ENCODE peak calls at places on chromosome 1, in ten cellular contexts. One of them, this sample, is unnamed.

GRCh38 chr1:6723621-6724428 is 22.2 kb upstream of the DNAJC11 start:
- DNase-seq in uterus: no peak
- DNase-seq in SJSA1: no peak
- DNase-seq in pancreas: no peak
- DNase-seq in mammary epithelial cell: no peak
- DNase-seq in HCT116: no peak
- DNase-seq in adrenal gland: no peak
- DNase-seq in AG04450: no peak
- DNase-seq in CD8-positive, alpha-beta T cell: no peak
- DNase-seq in upper lobe of right lung: no peak
- DNase-seq in this sample: no peak

GRCh38 chr1:238991730-238992490 is 394.5 kb upstream of the CHRM3 start:
- DNase-seq in mammary epithelial cell: no peak
- DNase-seq in AG04450: no peak
- DNase-seq in CD8-positive, alpha-beta T cell: no peak
- DNase-seq in uterus: no peak
- DNase-seq in HCT116: no peak
- DNase-seq in adrenal gland: no peak
- DNase-seq in upper lobe of right lung: no peak
- DNase-seq in SJSA1: no peak
- DNase-seq in pancreas: no peak
- DNase-seq in this sample: no peak

GRCh38 chr1:111503585-111504060 is at the start of the genes ADORA3 and TMIGD3:
- DNase-seq in adrenal gland: no peak
- DNase-seq in uterus: no peak
- DNase-seq in CD8-positive, alpha-beta T cell: no peak
- DNase-seq in mammary epithelial cell: no peak
- DNase-seq in HCT116: no peak
- DNase-seq in upper lobe of right lung: no peak
- DNase-seq in SJSA1: no peak
- DNase-seq in AG04450: no peak
- DNase-seq in pancreas: no peak
- DNase-seq in this sample: no peak

GRCh38 chr1:40454873-40455272 is 4.6 kb downstream of the ZFP69B start:
- DNase-seq in pancreas: no peak
- DNase-seq in adrenal gland: no peak
- DNase-seq in upper lobe of right lung: no peak
- DNase-seq in AG04450: no peak
- DNase-seq in HCT116: no peak
- DNase-seq in SJSA1: no peak
- DNase-seq in mammary epithelial cell: no peak
- DNase-seq in CD8-positive, alpha-beta T cell: no peak
- DNase-seq in uterus: no peak
- DNase-seq in this sample: no peak

GRCh38 chr1:226125097-226125630 is 61.4 kb downstream of the ACBD3 start:
- DNase-seq in adrenal gland: peak
- DNase-seq in mammary epithelial cell: peak
- DNase-seq in AG04450: peak
- DNase-seq in upper lobe of right lung: peak
- DNase-seq in SJSA1: peak
- DNase-seq in HCT116: peak
- DNase-seq in CD8-positive, alpha-beta T cell: peak
- DNase-seq in pancreas: peak
- DNase-seq in uterus: peak
- DNase-seq in this sample: peak

GRCh38 chr1:175538442-175538841 is 205.0 kb downstream of the TNR start:
- DNase-seq in CD8-positive, alpha-beta T cell: no peak
- DNase-seq in AG04450: no peak
- DNase-seq in mammary epithelial cell: no peak
- DNase-seq in SJSA1: no peak
- DNase-seq in HCT116: no peak
- DNase-seq in uterus: no peak
- DNase-seq in pancreas: no peak
- DNase-seq in upper lobe of right lung: no peak
- DNase-seq in adrenal gland: no peak
- DNase-seq in this sample: no peak

GRCh38 chr1:40798366-40799310 is 15.1 kb downstream of the KCNQ4 start:
- DNase-seq in SJSA1: no peak
- DNase-seq in adrenal gland: no peak
- DNase-seq in mammary epithelial cell: no peak
- DNase-seq in HCT116: no peak
- DNase-seq in upper lobe of right lung: no peak
- DNase-seq in CD8-positive, alpha-beta T cell: no peak
- DNase-seq in pancreas: peak
- DNase-seq in AG04450: no peak
- DNase-seq in uterus: peak
- DNase-seq in this sample: no peak

GRCh38 chr1:37394574-37395464 is 79.6 kb upstream of the ZC3H12A start:
- DNase-seq in SJSA1: no peak
- DNase-seq in AG04450: no peak
- DNase-seq in adrenal gland: no peak
- DNase-seq in upper lobe of right lung: no peak
- DNase-seq in mammary epithelial cell: no peak
- DNase-seq in HCT116: peak
- DNase-seq in uterus: no peak
- DNase-seq in pancreas: no peak
- DNase-seq in CD8-positive, alpha-beta T cell: no peak
- DNase-seq in this sample: no peak

GRCh38 chr1:55833452-55834160 is 618.4 kb upstream of the USP24 start:
- DNase-seq in AG04450: peak
- DNase-seq in mammary epithelial cell: peak
- DNase-seq in CD8-positive, alpha-beta T cell: no peak
- DNase-seq in HCT116: no peak
- DNase-seq in adrenal gland: no peak
- DNase-seq in uterus: peak
- DNase-seq in upper lobe of right lung: no peak
- DNase-seq in pancreas: no peak
- DNase-seq in SJSA1: no peak
- DNase-seq in this sample: no peak

GRCh38 chr1:1631793-1632420 is at the start of gene MMP23B:
- DNase-seq in CD8-positive, alpha-beta T cell: no peak
- DNase-seq in SJSA1: no peak
- DNase-seq in upper lobe of right lung: peak
- DNase-seq in mammary epithelial cell: no peak
- DNase-seq in adrenal gland: peak
- DNase-seq in pancreas: no peak
- DNase-seq in AG04450: no peak
- DNase-seq in uterus: no peak
- DNase-seq in HCT116: no peak
- DNase-seq in this sample: no peak

GRCh38 chr1:8025061-8025670 is 943 bp downstream of the ERRFI1 start:
- DNase-seq in upper lobe of right lung: no peak
- DNase-seq in mammary epithelial cell: peak
- DNase-seq in adrenal gland: peak
- DNase-seq in SJSA1: no peak
- DNase-seq in uterus: no peak
- DNase-seq in CD8-positive, alpha-beta T cell: no peak
- DNase-seq in AG04450: no peak
- DNase-seq in pancreas: no peak
- DNase-seq in HCT116: no peak
- DNase-seq in this sample: no peak
- H3K27ac ChIP-seq in upper lobe of right lung: peak
- H3K27ac ChIP-seq in mammary epithelial cell: peak
- H3K27ac ChIP-seq in adrenal gland: peak
- H3K27ac ChIP-seq in SJSA1: no peak
- H3K27ac ChIP-seq in uterus: peak
- H3K27ac ChIP-seq in CD8-positive, alpha-beta T cell: no peak
- H3K27ac ChIP-seq in AG04450: peak
- H3K27ac ChIP-seq in pancreas: peak
- H3K27ac ChIP-seq in HCT116: peak
- H3K27ac ChIP-seq in this sample: peak

GRCh38 chr1:16151985-16152384 is 3.9 kb downstream of the EPHA2 start:
- DNase-seq in adrenal gland: no peak
- DNase-seq in uterus: no peak
- DNase-seq in pancreas: no peak
- DNase-seq in AG04450: no peak
- DNase-seq in upper lobe of right lung: no peak
- DNase-seq in HCT116: no peak
- DNase-seq in SJSA1: no peak
- DNase-seq in CD8-positive, alpha-beta T cell: no peak
- DNase-seq in mammary epithelial cell: no peak
- DNase-seq in this sample: no peak
- H3K4me3 ChIP-seq in adrenal gland: no peak
- H3K4me3 ChIP-seq in uterus: no peak
- H3K4me3 ChIP-seq in pancreas: no peak
- H3K4me3 ChIP-seq in AG04450: no peak
- H3K4me3 ChIP-seq in upper lobe of right lung: peak
- H3K4me3 ChIP-seq in HCT116: no peak
- H3K4me3 ChIP-seq in SJSA1: no peak
- H3K4me3 ChIP-seq in CD8-positive, alpha-beta T cell: no peak
- H3K4me3 ChIP-seq in mammary epithelial cell: peak
- H3K4me3 ChIP-seq in this sample: peak

GRCh38 chr1:52032785-52033131 is 852 bp downstream of the KTI12 start:
- DNase-seq in HCT116: no peak
- DNase-seq in CD8-positive, alpha-beta T cell: no peak
- DNase-seq in pancreas: peak
- DNase-seq in AG04450: no peak
- DNase-seq in upper lobe of right lung: no peak
- DNase-seq in adrenal gland: peak
- DNase-seq in uterus: peak
- DNase-seq in mammary epithelial cell: no peak
- DNase-seq in SJSA1: peak
- DNase-seq in this sample: no peak

GRCh38 chr1:52032124-52032784 is 1.4 kb downstream of the KTI12 start:
- DNase-seq in AG04450: no peak
- DNase-seq in CD8-positive, alpha-beta T cell: no peak
- DNase-seq in mammary epithelial cell: peak
- DNase-seq in SJSA1: no peak
- DNase-seq in uterus: no peak
- DNase-seq in HCT116: no peak
- DNase-seq in adrenal gland: no peak
- DNase-seq in upper lobe of right lung: no peak
- DNase-seq in pancreas: no peak
- DNase-seq in this sample: no peak

GRCh38 chr1:52037402-52037814 is 3.8 kb upstream of the KTI12 start:
- DNase-seq in SJSA1: no peak
- DNase-seq in adrenal gland: no peak
- DNase-seq in pancreas: peak
- DNase-seq in HCT116: no peak
- DNase-seq in upper lobe of right lung: no peak
- DNase-seq in CD8-positive, alpha-beta T cell: no peak
- DNase-seq in AG04450: no peak
- DNase-seq in mammary epithelial cell: no peak
- DNase-seq in uterus: no peak
- DNase-seq in this sample: no peak

GRCh38 chr1:52033190-52034049 is at the start of gene KTI12:
- DNase-seq in pancreas: peak
- DNase-seq in SJSA1: peak
- DNase-seq in AG04450: peak
- DNase-seq in HCT116: peak
- DNase-seq in adrenal gland: peak
- DNase-seq in upper lobe of right lung: peak
- DNase-seq in mammary epithelial cell: peak
- DNase-seq in CD8-positive, alpha-beta T cell: peak
- DNase-seq in uterus: peak
- DNase-seq in this sample: no peak

DNA sequence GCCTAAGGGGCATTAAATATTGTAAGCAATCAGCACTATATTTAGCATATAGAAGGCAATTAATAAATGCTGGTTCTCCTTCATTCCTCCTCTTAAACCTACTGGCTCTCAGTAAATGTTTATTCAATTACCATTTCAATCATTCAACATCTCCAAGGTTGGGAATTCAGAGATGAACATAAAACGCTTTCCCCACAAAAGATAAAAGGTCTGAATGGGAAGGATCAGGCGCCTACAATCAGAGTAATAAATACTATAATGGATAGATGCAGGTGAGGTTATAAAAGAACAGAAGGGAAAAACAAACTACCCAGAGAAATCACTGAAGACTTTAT is 407 bp upstream of the KTI12 start:
- DNase-seq in CD8-positive, alpha-beta T cell: no peak
- DNase-seq in adrenal gland: no peak
- DNase-seq in mammary epithelial cell: no peak
- DNase-seq in HCT116: no peak
- DNase-seq in pancreas: no peak
- DNase-seq in upper lobe of right lung: no peak
- DNase-seq in uterus: no peak
- DNase-seq in SJSA1: no peak
- DNase-seq in AG04450: no peak
- DNase-seq in this sample: no peak
- H3K27ac ChIP-seq in CD8-positive, alpha-beta T cell: peak
- H3K27ac ChIP-seq in adrenal gland: peak
- H3K27ac ChIP-seq in mammary epithelial cell: peak
- H3K27ac ChIP-seq in HCT116: peak
- H3K27ac ChIP-seq in pancreas: peak
- H3K27ac ChIP-seq in upper lobe of right lung: peak
- H3K27ac ChIP-seq in uterus: peak
- H3K27ac ChIP-seq in SJSA1: peak
- H3K27ac ChIP-seq in AG04450: peak
- H3K27ac ChIP-seq in this sample: peak

GRCh38 chr1:29282924-29283803 is 46.8 kb downstream of the PTPRU start:
- DNase-seq in adrenal gland: peak
- DNase-seq in mammary epithelial cell: peak
- DNase-seq in SJSA1: no peak
- DNase-seq in AG04450: no peak
- DNase-seq in upper lobe of right lung: no peak
- DNase-seq in HCT116: peak
- DNase-seq in CD8-positive, alpha-beta T cell: no peak
- DNase-seq in pancreas: no peak
- DNase-seq in uterus: no peak
- DNase-seq in this sample: no peak
- H3K4me3 ChIP-seq in adrenal gland: no peak
- H3K4me3 ChIP-seq in mammary epithelial cell: no peak
- H3K4me3 ChIP-seq in SJSA1: no peak
- H3K4me3 ChIP-seq in AG04450: no peak
- H3K4me3 ChIP-seq in upper lobe of right lung: no peak
- H3K4me3 ChIP-seq in HCT116: no peak
- H3K4me3 ChIP-seq in CD8-positive, alpha-beta T cell: no peak
- H3K4me3 ChIP-seq in pancreas: no peak
- H3K4me3 ChIP-seq in uterus: no peak
- H3K4me3 ChIP-seq in this sample: no peak

GRCh38 chr1:163974120-163974519 is 584.9 kb upstream of the PBX1 start:
- DNase-seq in adrenal gland: no peak
- DNase-seq in uterus: no peak
- DNase-seq in pancreas: no peak
- DNase-seq in upper lobe of right lung: no peak
- DNase-seq in mammary epithelial cell: no peak
- DNase-seq in CD8-positive, alpha-beta T cell: no peak
- DNase-seq in AG04450: no peak
- DNase-seq in SJSA1: no peak
- DNase-seq in HCT116: no peak
- DNase-seq in this sample: no peak
- H3K27ac ChIP-seq in adrenal gland: no peak
- H3K27ac ChIP-seq in uterus: no peak
- H3K27ac ChIP-seq in pancreas: no peak
- H3K27ac ChIP-seq in upper lobe of right lung: no peak
- H3K27ac ChIP-seq in mammary epithelial cell: no peak
- H3K27ac ChIP-seq in CD8-positive, alpha-beta T cell: no peak
- H3K27ac ChIP-seq in AG04450: no peak
- H3K27ac ChIP-seq in SJSA1: no peak
- H3K27ac ChIP-seq in HCT116: no peak
- H3K27ac ChIP-seq in this sample: no peak

GRCh38 chr1:33657833-33658232 is 185.4 kb downstream of the ZSCAN20 start:
- DNase-seq in pancreas: no peak
- DNase-seq in AG04450: no peak
- DNase-seq in mammary epithelial cell: no peak
- DNase-seq in CD8-positive, alpha-beta T cell: no peak
- DNase-seq in adrenal gland: no peak
- DNase-seq in SJSA1: no peak
- DNase-seq in HCT116: no peak
- DNase-seq in uterus: no peak
- DNase-seq in upper lobe of right lung: no peak
- DNase-seq in this sample: no peak
- H3K4me3 ChIP-seq in pancreas: no peak
- H3K4me3 ChIP-seq in AG04450: no peak
- H3K4me3 ChIP-seq in mammary epithelial cell: no peak
- H3K4me3 ChIP-seq in CD8-positive, alpha-beta T cell: no peak
- H3K4me3 ChIP-seq in adrenal gland: no peak
- H3K4me3 ChIP-seq in SJSA1: no peak
- H3K4me3 ChIP-seq in HCT116: no peak
- H3K4me3 ChIP-seq in uterus: no peak
- H3K4me3 ChIP-seq in upper lobe of right lung: no peak
- H3K4me3 ChIP-seq in this sample: no peak